ENCODE peak calls at places on chromosome 22, in eight cellular contexts. T is activated T-cell treated with anti-CD3 and anti-CD28 coated beads for 48 hours; D is stimulated activated CD8-positive, alpha-beta memory T cell treated with anti-CD3 and anti-CD28 coated beads, Interleukin-4, amount 100 ng/mL, for 1 hour; A is HTR-8/SVneo; J is naive thymus-derived CD4-positive, alpha-beta T cell; Z is stromal cell of bone marrow; N is H7; H is right cardiac atrium. O is an unnamed sample.

GRCh38 chr22:41245917-41246499 is 5.3 kb upstream of the CHADL start:
- DNase-seq in T (no peak), D (no peak), A (no peak), J (no peak), Z (no peak), N (peak), H (no peak), O (no peak)

GRCh38 chr22:32204211-32204855 is 540 bp downstream of the RFPL2 start:
- DNase-seq in T (no peak), D (no peak), A (no peak), J (no peak), Z (no peak), N (peak), H (no peak), O (no peak)

GRCh38 chr22:43136255-43136654 is 6.9 kb downstream of the MCAT start:
- DNase-seq in T (peak), D (peak), A (peak), J (no peak), Z (no peak), N (peak), H (peak), O (peak)

GRCh38 chr22:48748860-48749554 is 1078.7 kb downstream of the BRD1 start:
- DNase-seq in T (no peak), D (no peak), A (no peak), J (no peak), Z (no peak), N (peak), H (no peak), O (no peak)

GRCh38 chr22:37802310-37803194 is 5.2 kb upstream of the GCAT start:
- DNase-seq in T (no peak), D (no peak), A (no peak), J (no peak), Z (no peak), N (peak), H (peak), O (no peak)

GRCh38 chr22:41197808-41198585 is 7.1 kb upstream of the L3MBTL2 start:
- DNase-seq in T (peak), D (no peak), A (peak), J (no peak), Z (no peak), N (no peak), H (peak), O (peak)

GRCh38 chr22:27863556-27863955 is 55.5 kb downstream of the PITPNB start:
- DNase-seq in T (no peak), D (no peak), A (no peak), J (no peak), Z (no peak), N (no peak), H (no peak), O (no peak)

GRCh38 chr22:21718492-21718891 is 17.1 kb downstream of the YPEL1 start:
- DNase-seq in T (no peak), D (no peak), A (no peak), J (no peak), Z (no peak), N (no peak), H (no peak), O (no peak)

GRCh38 chr22:42399315-42400271 is 32.6 kb downstream of the NFAM1 start:
- DNase-seq in T (no peak), D (no peak), A (no peak), J (no peak), Z (no peak), N (peak), H (peak), O (no peak)

GRCh38 chr22:22935546-22936157 is 48.0 kb downstream of the IGLL5 start:
- DNase-seq in T (no peak), D (no peak), A (no peak), J (no peak), Z (no peak), N (peak), H (no peak), O (peak)

GRCh38 chr22:42688241-42688913 is 32.3 kb downstream of the A4GALT start:
- DNase-seq in T (no peak), D (no peak), A (peak), J (no peak), Z (peak), N (peak), H (peak), O (no peak)